ENCODE peak calls at places on chromosome 13, in five cellular contexts. W, V, Q, H and R are unnamed samples.

GRCh38 chr13:100490692-100491091 is 97.9 kb downstream of the GGACT start:
- DNase-seq in W (no peak), V (peak), Q (no peak), H (no peak), R (no peak)

GRCh38 chr13:46992383-46992952 is 95.6 kb upstream of the HTR2A start:
- DNase-seq in W (no peak), V (peak), Q (no peak), H (no peak), R (no peak)

GRCh38 chr13:110116072-110116487 is 190.9 kb downstream of the COL4A1 start:
- DNase-seq in W (peak), V (peak), Q (peak), H (no peak), R (peak)

GRCh38 chr13:30364133-30364532 is 56.8 kb upstream of the KATNAL1 start:
- DNase-seq in W (no peak), V (no peak), Q (no peak), H (no peak), R (no peak)

GRCh38 chr13:39297664-39298171 is 259.5 kb downstream of the NHLRC3 start:
- DNase-seq in W (no peak), V (peak), Q (no peak), H (no peak), R (no peak)

GRCh38 chr13:99371956-99372355 is 64.8 kb upstream of the GPR183 start:
- DNase-seq in W (no peak), V (no peak), Q (no peak), H (no peak), R (no peak)

GRCh38 chr13:26558074-26558805 is 757 bp downstream of the WASF3 start:
- DNase-seq in W (no peak), V (peak), Q (peak), H (no peak), R (no peak)

GRCh38 chr13:42064966-42065365 is 16.5 kb downstream of the DGKH start:
- DNase-seq in W (no peak), V (no peak), Q (no peak), H (no peak), R (no peak)

GRCh38 chr13:30121666-30122065 is 185.7 kb downstream of the KATNAL1 start:
- DNase-seq in W (no peak), V (no peak), Q (no peak), H (no peak), R (no peak)

GRCh38 chr13:77714119-77714755 is 16.8 kb downstream of the SLAIN1 start:
- DNase-seq in W (no peak), V (no peak), Q (no peak), H (no peak), R (no peak)

GRCh38 chr13:103243495-103243894 is 177.3 kb upstream of the SLC10A2 start:
- DNase-seq in W (no peak), V (no peak), Q (no peak), H (no peak), R (no peak)

GRCh38 chr13:87333599-87333998 is 337.6 kb upstream of the SLITRK5 start:
- DNase-seq in W (no peak), V (no peak), Q (no peak), H (no peak), R (no peak)

GRCh38 chr13:43411741-43412140 is 375.0 kb downstream of the ENOX1 start:
- DNase-seq in W (peak), V (no peak), Q (peak), H (no peak), R (no peak)

GRCh38 chr13:98203641-98204326 is 26.7 kb upstream of the RNF113B start:
- DNase-seq in W (no peak), V (no peak), Q (no peak), H (no peak), R (no peak)

GRCh38 chr13:106472621-106473020 is 62.8 kb downstream of the EFNB2 start:
- DNase-seq in W (no peak), V (no peak), Q (no peak), H (no peak), R (no peak)

GRCh38 chr13:30877335-30877734 is 28.7 kb upstream of the MEDAG start:
- DNase-seq in W (no peak), V (peak), Q (no peak), H (no peak), R (no peak)

GRCh38 chr13:86946734-86947133 is 724.4 kb upstream of the SLITRK5 start:
- DNase-seq in W (no peak), V (no peak), Q (no peak), H (no peak), R (no peak)

GRCh38 chr13:30866692-30867669 is 39.1 kb upstream of the MEDAG start:
- DNase-seq in W (no peak), V (no peak), Q (no peak), H (no peak), R (no peak)

GRCh38 chr13:35961461-35962220 is 169.5 kb downstream of the DCLK1 start:
- DNase-seq in W (no peak), V (peak), Q (no peak), H (no peak), R (no peak)
- TF ChIP-seq CTCF in W (peak), V (peak), Q (peak), H (no peak), R (no peak)

GRCh38 chr13:94427313-94427712 is 52.2 kb downstream of the DCT start:
- DNase-seq in W (no peak), V (no peak), Q (no peak), H (no peak), R (no peak)

GRCh38 chr13:94435604-94436226 is 43.8 kb downstream of the DCT start:
- DNase-seq in W (no peak), V (peak), Q (no peak), H (no peak), R (no peak)

GRCh38 chr13:94431987-94432386 is 47.5 kb downstream of the DCT start:
- DNase-seq in W (no peak), V (no peak), Q (no peak), H (no peak), R (no peak)

GRCh38 chr13:94433055-94433947 is 46.2 kb downstream of the DCT start:
- DNase-seq in W (no peak), V (no peak), Q (no peak), H (no peak), R (no peak)

DNA sequence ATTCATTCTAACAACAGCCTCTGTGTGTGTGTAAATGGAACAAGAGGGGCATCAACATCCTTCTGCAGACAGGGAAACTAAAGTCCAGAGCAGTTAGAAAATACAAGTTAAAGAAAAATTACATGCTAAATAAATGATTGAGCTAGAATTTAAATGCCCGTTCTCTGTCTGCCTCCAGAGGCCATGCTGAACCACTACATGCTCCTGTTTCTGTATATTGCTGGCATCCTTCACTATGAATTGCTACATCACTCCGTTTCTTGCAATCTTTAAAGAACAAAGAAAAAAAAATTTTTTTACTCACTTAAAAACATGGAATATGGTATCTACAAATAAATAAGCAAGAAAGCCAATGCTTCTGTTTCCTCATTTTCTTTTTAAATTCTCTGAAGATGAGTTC is 47.9 kb downstream of the DCT start:
- DNase-seq in W (no peak), V (peak), Q (no peak), H (no peak), R (no peak)
- TF ChIP-seq CTCF in W (no peak), V (peak), Q (no peak), H (no peak), R (no peak)

GRCh38 chr13:107715496-107715895 is 499.8 kb downstream of the LIG4 start:
- DNase-seq in W (no peak), V (no peak), Q (no peak), H (no peak), R (no peak)

GRCh38 chr13:107716741-107717140 is 498.6 kb downstream of the LIG4 start:
- DNase-seq in W (no peak), V (no peak), Q (no peak), H (no peak), R (no peak)

GRCh38 chr13:107712145-107712544 is 503.2 kb downstream of the LIG4 start:
- DNase-seq in W (no peak), V (no peak), Q (no peak), H (no peak), R (no peak)

GRCh38 chr13:107716241-107716640 is 499.1 kb downstream of the LIG4 start:
- DNase-seq in W (no peak), V (no peak), Q (no peak), H (no peak), R (no peak)

DNA sequence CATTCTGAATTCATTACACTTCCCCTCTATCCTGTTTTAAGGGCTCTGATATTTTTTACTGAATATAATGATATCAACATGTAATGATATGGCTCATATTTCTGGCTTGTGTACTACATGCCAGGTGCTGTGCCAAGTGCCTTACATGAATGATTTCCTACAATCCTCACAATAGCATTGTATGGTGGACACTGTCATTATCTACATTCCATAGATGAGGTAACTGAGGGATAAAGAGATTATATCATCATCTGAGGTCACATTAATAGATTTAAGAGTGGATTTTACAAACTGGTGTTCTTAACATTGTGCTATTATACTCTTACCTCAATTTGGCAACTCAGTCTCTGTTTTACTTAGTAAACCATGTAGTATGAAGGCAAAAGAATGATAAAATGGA is 502.0 kb downstream of the LIG4 start:
- DNase-seq in W (no peak), V (no peak), Q (no peak), H (no peak), R (no peak)
- TF ChIP-seq CTCF in W (no peak), V (no peak), Q (no peak), H (no peak), R (no peak)

DNA sequence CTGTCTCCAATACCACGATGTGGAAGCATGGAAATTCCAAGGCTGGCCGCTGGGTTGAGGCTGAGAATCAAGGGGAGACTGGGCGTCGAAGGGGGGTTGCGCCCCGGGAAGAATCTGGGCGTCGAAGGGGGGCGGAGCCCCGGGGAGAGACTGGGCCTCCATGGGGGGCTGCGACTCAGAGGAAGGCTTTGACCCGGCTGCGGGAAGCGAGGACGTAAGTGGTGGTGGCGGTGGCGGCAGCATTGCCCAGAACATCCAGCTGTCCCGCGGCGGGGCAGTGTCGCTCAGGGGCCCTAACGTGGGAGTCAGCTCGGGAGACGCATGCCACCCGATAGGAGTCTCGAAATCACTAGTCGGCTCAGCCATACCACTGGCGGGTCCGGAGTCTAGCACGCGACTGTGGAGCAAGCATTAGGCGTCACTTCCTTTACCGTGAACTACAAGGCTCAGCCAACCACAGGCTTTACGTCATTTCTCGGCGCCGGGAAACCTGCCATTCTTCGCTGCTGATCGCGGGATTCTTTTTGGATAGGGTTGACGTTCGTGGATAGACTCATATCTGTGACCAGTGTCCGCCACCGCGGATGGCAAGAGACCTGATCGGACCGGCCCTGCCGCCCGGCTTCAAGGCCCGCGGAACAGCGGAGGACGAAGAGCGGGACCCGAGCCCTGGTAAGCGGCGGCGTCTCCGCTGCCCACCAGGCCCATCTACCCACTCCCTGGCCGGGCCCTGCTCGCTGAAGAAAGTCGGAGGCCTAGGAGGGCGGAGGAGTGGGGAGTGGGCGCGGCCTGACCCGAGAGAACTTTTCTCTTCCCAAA is at the start of the genes GPALPP1 and NUFIP1:
- DNase-seq in W (peak), V (peak), Q (peak), H (peak), R (peak)
- TF ChIP-seq CTCF in W (no peak), V (peak), Q (no peak), H (no peak), R (no peak)

GRCh38 chr13:63706751-63707150 is 2291.1 kb upstream of the PCDH20 start:
- DNase-seq in W (no peak), V (no peak), Q (no peak), H (no peak), R (no peak)
- TF ChIP-seq CTCF in W (no peak), V (no peak), Q (no peak), H (no peak), R (no peak)

DNA sequence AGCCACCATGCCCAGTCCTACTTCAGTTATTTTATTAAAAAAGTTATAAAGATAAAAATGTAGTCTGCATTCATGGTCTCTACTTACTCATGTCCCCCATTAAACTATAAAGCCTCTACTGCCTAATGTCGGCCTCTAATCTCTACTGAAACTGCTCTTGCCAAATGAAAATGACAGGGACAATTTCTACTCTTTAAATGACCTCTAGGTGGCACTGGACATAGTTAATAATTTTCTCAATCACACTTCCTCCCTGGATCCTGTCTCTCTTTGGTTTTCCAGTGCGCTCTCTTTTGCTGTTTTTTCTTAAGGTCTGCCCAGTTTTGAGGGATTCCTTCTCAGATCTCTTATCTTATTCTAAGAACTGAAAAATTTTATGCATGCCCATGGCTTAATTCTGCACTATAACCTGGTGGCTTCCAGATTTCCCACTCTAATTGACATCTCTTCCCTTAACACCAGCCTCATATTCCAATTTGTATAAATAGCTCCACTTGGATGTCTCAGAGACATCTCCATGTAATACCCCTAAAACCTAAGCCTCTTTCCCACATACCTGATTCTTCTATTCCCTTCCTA is 54.3 kb downstream of the MTMR6 start:
- DNase-seq in W (no peak), V (peak), Q (no peak), H (no peak), R (no peak)
- TF ChIP-seq CTCF in W (peak), V (peak), Q (peak), H (no peak), R (peak)

GRCh38 chr13:40635315-40635995 is 31.0 kb downstream of the FOXO1 start:
- DNase-seq in W (no peak), V (no peak), Q (no peak), H (no peak), R (no peak)

GRCh38 chr13:40637644-40638043 is 28.8 kb downstream of the FOXO1 start:
- DNase-seq in W (no peak), V (no peak), Q (no peak), H (no peak), R (no peak)

GRCh38 chr13:40640845-40641458 is 25.5 kb downstream of the FOXO1 start:
- DNase-seq in W (no peak), V (no peak), Q (no peak), H (no peak), R (no peak)

GRCh38 chr13:40639226-40639681 is 27.2 kb downstream of the FOXO1 start:
- DNase-seq in W (peak), V (peak), Q (no peak), H (no peak), R (no peak)

DNA sequence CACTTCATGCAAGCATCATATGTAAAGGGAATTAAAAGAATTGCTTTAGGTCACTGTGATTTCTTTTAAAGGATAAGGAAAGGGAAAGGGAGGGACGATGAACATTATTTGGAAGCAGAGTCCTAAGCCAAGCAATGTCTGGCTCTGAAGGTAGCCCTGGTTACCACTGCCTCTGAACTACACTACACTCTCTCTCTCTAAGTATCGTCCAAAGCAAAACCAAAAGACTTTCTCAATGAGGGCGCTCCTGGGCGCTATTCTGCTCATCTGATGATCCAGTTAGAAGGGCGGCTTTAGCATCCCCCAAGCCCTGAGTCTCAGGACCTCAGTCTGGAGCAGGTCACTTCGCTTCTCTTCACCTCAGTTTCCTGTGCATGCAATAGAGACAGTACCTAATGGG is 26.2 kb downstream of the FOXO1 start:
- DNase-seq in W (no peak), V (no peak), Q (no peak), H (no peak), R (no peak)
- TF ChIP-seq CTCF in W (no peak), V (no peak), Q (no peak), H (no peak), R (no peak)